ENCODE peak calls at places on chromosomes 12 and 14, in five cellular contexts. O is RPMI7951; E is AG08395; I is Daoy; B is CD4-positive, alpha-beta T cell. U is an unnamed sample.

GRCh38 chr12:87820524-87821194 is 208.5 kb downstream of the C12orf50 start:
- DNase-seq in O (no peak), E (no peak), I (peak; percentile 54), B (no peak), U (no peak)

GRCh38 chr14:32201196-32201815 is 539 bp upstream of the RNU6-7 start:
- DNase-seq in O (peak; percentile 43), E (peak; percentile 23), I (peak; percentile 85), B (peak; percentile 60), U (peak; percentile 61)

GRCh38 chr14:106879241-106879640 is 1352.9 kb downstream of the TMEM121 start:
- DNase-seq in O (no peak), E (no peak), I (no peak), B (no peak), U (peak; percentile 28)

GRCh38 chr12:71636704-71637115 is 26.9 kb downstream of the ZFC3H1 start:
- DNase-seq in O (peak; percentile 51), E (peak; percentile 64), I (peak; percentile 41), B (no peak), U (no peak)

GRCh38 chr12:44749566-44749965 is 126.5 kb downstream of the NELL2 start:
- DNase-seq in O (no peak), E (no peak), I (no peak), B (no peak), U (no peak)

GRCh38 chr12:69608114-69608513 is 2.6 kb downstream of the LRRC10 start:
- DNase-seq in O (no peak), E (peak; percentile 24), I (no peak), B (no peak), U (no peak)

GRCh38 chr14:37036669-37037341 is 135.6 kb downstream of the SLC25A21 start:
- DNase-seq in O (no peak), E (peak; percentile 6), I (peak; percentile 39), B (no peak), U (no peak)

GRCh38 chr14:74955229-74955999 is at the start of gene PGF:
- DNase-seq in O (peak; percentile 49), E (peak; percentile 68), I (peak; percentile 72), B (no peak), U (peak; percentile 24)

GRCh38 chr14:66509874-66510273 is 1.9 kb downstream of the GPHN start:
- DNase-seq in O (no peak), E (no peak), I (no peak), B (no peak), U (no peak)